ENCODE peak calls at places on chromosome 16, in five cellular contexts. E, J, K, C and Z are unnamed samples.

GRCh38 chr16:9095171-9095570 is 3.7 kb downstream of the HAPSTR1 start:
- DNase-seq in E (no peak), J (no peak), K (no peak), C (no peak), Z (no peak)

GRCh38 chr16:87074635-87075318 is 242.4 kb downstream of the C16orf95 start:
- DNase-seq in E (no peak), J (no peak), K (no peak), C (no peak), Z (no peak)

GRCh38 chr16:85152414-85153030 is 40.2 kb upstream of the CIBAR2 start:
- DNase-seq in E (peak), J (no peak), K (no peak), C (no peak), Z (no peak)

GRCh38 chr16:30068750-30069574 is 3.4 kb downstream of the ALDOA start:
- DNase-seq in E (peak), J (no peak), K (peak), C (no peak), Z (no peak)

GRCh38 chr16:86362155-86362849 is 148.0 kb upstream of the FOXF1 start:
- DNase-seq in E (no peak), J (no peak), K (no peak), C (no peak), Z (no peak)

GRCh38 chr16:1275791-1276579 is 20.1 kb downstream of the TPSD1 start:
- DNase-seq in E (no peak), J (peak), K (no peak), C (no peak), Z (no peak)

GRCh38 chr16:86990451-86990850 is 326.7 kb downstream of the C16orf95 start:
- DNase-seq in E (no peak), J (no peak), K (no peak), C (no peak), Z (no peak)

GRCh38 chr16:4556112-4556511 is at the start of gene C16orf96:
- DNase-seq in E (no peak), J (no peak), K (peak), C (no peak), Z (no peak)

GRCh38 chr16:1971678-1972489 is at the start of gene TBL3:
- DNase-seq in E (peak), J (peak), K (peak), C (peak), Z (peak)

GRCh38 chr16:30669026-30670000 is 11.1 kb downstream of the FBRS start:
- DNase-seq in E (no peak), J (no peak), K (no peak), C (no peak), Z (no peak)

GRCh38 chr16:70691223-70692129 is 5.6 kb upstream of the MTSS2 start:
- DNase-seq in E (peak), J (no peak), K (peak), C (peak), Z (peak)

GRCh38 chr16:24685539-24686432 is 43.7 kb upstream of the TNRC6A start:
- DNase-seq in E (peak), J (peak), K (peak), C (peak), Z (no peak)

GRCh38 chr16:24257965-24258364 is 1.8 kb downstream of the CACNG3 start:
- DNase-seq in E (no peak), J (no peak), K (no peak), C (no peak), Z (no peak)

GRCh38 chr16:84795338-84796053 is 24.3 kb upstream of the CRISPLD2 start:
- DNase-seq in E (peak), J (no peak), K (peak), C (peak), Z (peak)

GRCh38 chr16:2027024-2028010 is 615 bp downstream of the NHERF2 start:
- DNase-seq in E (peak), J (no peak), K (no peak), C (no peak), Z (no peak)

GRCh38 chr16:14071576-14072271 is 605 bp downstream of the MRTFB start:
- DNase-seq in E (peak), J (peak), K (no peak), C (no peak), Z (no peak)

GRCh38 chr16:63933841-63934240 is 1188.0 kb downstream of the CDH11 start:
- DNase-seq in E (no peak), J (no peak), K (no peak), C (no peak), Z (no peak)

GRCh38 chr16:52713740-52714139 is 166.8 kb upstream of the TOX3 start:
- DNase-seq in E (no peak), J (no peak), K (no peak), C (no peak), Z (no peak)

GRCh38 chr16:49876716-49877129 is 20.8 kb upstream of the ZNF423 start:
- DNase-seq in E (peak), J (peak), K (peak), C (no peak), Z (no peak)

GRCh38 chr16:70612931-70613330 is 33.4 kb upstream of the IL34 start:
- DNase-seq in E (no peak), J (no peak), K (no peak), C (no peak), Z (no peak)

GRCh38 chr16:11205754-11206459 is 50.1 kb downstream of the SOCS1 start:
- DNase-seq in E (no peak), J (no peak), K (peak), C (peak), Z (no peak)

GRCh38 chr16:21985524-21985923 is 15.4 kb downstream of the PDZD9 start:
- DNase-seq in E (no peak), J (no peak), K (no peak), C (no peak), Z (no peak)

GRCh38 chr16:48525201-48526057 is 84.6 kb downstream of the N4BP1 start:
- DNase-seq in E (no peak), J (no peak), K (no peak), C (no peak), Z (no peak)

GRCh38 chr16:68229431-68230175 is 6.3 kb downstream of the ESRP2 start:
- DNase-seq in E (no peak), J (no peak), K (peak), C (peak), Z (peak)

DNA sequence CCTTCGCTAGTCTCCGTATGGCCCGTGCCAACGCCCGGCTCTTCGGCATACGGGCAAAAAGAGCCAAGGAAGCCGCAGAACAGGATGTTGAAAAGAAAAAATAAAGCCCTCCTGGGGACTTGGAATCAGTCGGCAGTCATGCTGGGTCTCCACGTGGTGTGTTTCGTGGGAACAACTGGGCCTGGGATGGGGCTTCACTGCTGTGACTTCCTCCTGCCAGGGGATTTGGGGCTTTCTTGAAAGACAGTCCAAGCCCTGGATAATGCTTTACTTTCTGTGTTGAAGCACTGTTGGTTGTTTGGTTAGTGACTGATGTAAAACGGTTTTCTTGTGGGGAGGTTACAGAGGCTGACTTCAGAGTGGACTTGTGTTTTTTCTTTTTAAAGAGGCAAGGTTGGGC is 2.5 kb downstream of the RPL13 start:
- DNase-seq in E (no peak), J (no peak), K (peak), C (no peak), Z (no peak)
- H3K4me3 ChIP-seq in E (no peak), J (no peak), K (peak), C (peak), Z (no peak)

GRCh38 chr16:27429330-27429871 is 27.4 kb downstream of the IL21R start:
- DNase-seq in E (no peak), J (no peak), K (no peak), C (no peak), Z (no peak)

GRCh38 chr16:27428035-27428785 is 26.2 kb downstream of the IL21R start:
- DNase-seq in E (no peak), J (peak), K (no peak), C (no peak), Z (no peak)

GRCh38 chr16:27430923-27431484 is 29.0 kb downstream of the IL21R start:
- DNase-seq in E (no peak), J (peak), K (peak), C (no peak), Z (peak)

GRCh38 chr16:27430512-27430911 is 28.5 kb downstream of the IL21R start:
- DNase-seq in E (no peak), J (no peak), K (no peak), C (no peak), Z (no peak)

DNA sequence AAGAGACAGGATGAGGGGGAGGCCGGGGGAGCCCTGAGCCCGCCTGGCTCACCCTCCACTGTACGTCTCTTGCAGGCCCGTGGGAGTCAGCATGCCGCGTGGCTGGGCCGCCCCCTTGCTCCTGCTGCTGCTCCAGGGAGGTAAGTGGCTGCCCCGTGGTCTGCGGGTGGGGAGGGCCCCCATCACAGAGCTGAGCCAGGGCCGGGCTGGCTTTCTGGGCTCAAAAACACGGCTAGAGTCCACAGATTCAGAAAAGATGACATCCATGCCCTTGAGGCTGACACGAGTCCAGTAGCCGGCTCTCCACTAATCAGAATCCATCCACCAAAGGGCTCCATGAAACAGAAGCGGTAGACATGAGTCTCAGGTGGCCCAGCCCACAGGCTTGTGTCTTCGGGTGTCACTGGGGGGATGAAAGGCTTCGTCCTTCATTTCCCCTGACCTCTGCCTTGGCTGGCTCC is 28.0 kb downstream of the IL21R start:
- DNase-seq in E (no peak), J (peak), K (no peak), C (no peak), Z (no peak)
- H3K4me3 ChIP-seq in E (no peak), J (no peak), K (no peak), C (no peak), Z (no peak)

GRCh38 chr16:66516172-66516807 is 33.6 kb downstream of the TK2 start:
- DNase-seq in E (no peak), J (no peak), K (no peak), C (no peak), Z (no peak)
- H3K4me3 ChIP-seq in E (peak), J (no peak), K (no peak), C (no peak), Z (no peak)

GRCh38 chr16:78444-79145 is 570 bp downstream of the MPG start:
- DNase-seq in E (peak), J (no peak), K (peak), C (no peak), Z (no peak)

GRCh38 chr16:77807-78443 is at the start of gene MPG:
- DNase-seq in E (peak), J (peak), K (peak), C (peak), Z (no peak)

GRCh38 chr16:76535-77272 is 1.3 kb upstream of the MPG start:
- DNase-seq in E (peak), J (peak), K (peak), C (peak), Z (no peak)

GRCh38 chr16:77273-77806 is 685 bp upstream of the MPG start:
- DNase-seq in E (peak), J (peak), K (peak), C (peak), Z (no peak)

DNA sequence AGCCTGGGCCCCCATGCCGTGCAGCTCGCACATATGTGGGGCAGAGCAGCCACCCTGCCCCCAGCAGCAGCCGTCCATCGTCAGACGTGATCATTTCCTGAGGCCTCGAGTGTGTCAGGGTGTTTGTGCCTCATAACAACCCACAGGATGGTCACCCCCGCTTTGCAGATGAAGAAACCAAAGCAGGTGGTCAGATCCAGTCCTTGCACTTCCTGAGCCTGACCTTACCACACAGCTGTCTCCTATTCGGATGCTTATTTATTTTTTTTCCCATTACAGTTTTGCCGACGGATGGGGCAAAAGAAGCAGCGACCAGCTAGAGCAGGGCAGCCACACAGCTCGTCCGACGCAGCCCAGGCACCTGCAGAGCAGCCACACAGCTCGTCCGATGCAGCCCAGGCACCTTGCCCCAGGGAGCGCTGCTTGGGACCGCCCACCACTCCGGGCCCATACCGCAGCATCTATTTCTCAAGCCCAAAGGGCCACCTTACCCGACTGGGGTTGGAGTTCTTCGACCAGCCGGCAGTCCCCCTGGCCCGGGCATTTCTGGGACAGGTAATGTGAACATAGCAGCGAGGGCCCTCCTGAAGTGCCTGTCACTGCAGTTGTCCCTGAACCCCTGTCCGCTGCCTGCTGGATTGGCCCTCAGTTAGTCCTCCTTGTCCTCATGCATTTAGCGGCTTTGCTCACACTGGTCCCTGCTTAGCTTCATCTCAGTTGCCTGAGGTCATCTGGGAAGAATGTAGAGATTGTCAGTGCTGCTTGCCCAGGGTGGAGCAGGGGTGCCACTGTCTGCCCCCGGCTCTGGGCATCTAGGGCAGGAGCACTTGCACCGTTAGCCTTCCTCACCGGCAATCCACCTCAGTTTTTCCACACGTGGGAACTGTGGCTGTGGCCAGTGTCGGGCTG is 1.4 kb downstream of the MPG start:
- DNase-seq in E (no peak), J (no peak), K (peak), C (peak), Z (no peak)
- H3K4me3 ChIP-seq in E (peak), J (peak), K (peak), C (peak), Z (peak)

GRCh38 chr16:57998992-57999365 is 1.5 kb downstream of the ZNF319 start:
- DNase-seq in E (no peak), J (no peak), K (no peak), C (no peak), Z (no peak)
- H3K4me3 ChIP-seq in E (peak), J (no peak), K (peak), C (peak), Z (no peak)

GRCh38 chr16:72458035-72458434 is 286.1 kb upstream of the PMFBP1 start:
- DNase-seq in E (no peak), J (no peak), K (no peak), C (no peak), Z (no peak)
- H3K4me3 ChIP-seq in E (no peak), J (no peak), K (no peak), C (no peak), Z (no peak)

DNA sequence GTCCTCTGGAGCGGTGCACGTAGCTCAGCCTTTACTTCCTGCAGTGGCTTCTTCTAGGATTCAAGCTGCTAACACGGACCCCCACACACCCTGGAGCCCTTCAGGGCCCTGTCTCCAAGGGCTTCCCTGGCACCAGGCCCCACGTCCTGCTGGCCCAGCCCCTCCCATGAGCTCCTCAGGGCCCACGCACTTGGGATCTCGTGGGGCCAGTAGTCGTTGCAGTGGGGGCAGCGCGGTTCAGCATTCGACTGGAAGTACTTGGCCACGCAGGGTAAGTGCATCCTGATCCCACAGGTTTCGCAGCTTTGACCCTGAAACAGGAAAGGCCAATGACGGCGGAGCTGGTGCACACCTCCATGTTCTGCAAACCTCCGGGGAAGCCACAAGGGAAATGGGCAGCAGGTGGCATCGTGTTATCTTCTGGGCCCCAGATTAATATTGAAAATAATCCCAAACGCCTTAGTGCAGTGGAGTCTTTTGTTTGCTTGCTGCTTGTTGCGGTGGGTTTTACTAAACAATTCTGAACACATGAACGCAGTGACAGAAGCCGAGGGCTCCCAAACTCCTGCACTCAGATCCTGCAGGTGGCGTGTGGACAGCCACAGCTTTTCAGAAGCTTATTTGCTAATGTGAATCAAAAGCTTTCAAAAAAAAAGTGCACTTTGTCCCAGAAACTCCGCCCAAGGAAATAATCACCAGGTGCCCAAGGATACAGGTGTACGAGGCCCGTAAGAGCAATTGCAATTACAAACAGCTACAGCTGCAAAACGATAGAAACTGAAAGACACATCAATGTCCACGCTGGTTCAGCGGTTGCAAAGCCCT is 22.4 kb downstream of the KDM8 start:
- DNase-seq in E (peak), J (no peak), K (no peak), C (no peak), Z (no peak)
- H3K4me3 ChIP-seq in E (no peak), J (no peak), K (no peak), C (no peak), Z (no peak)